ENCODE peak calls at places on chromosomes 11 and 22, in nine cellular contexts. One of them, this sample, is unnamed.

GRCh38 chr11:117610901-117611300 is 186.1 kb downstream of the DSCAML1 start:
- DNase-seq in NCI-H1436 treated with DMSO at 0.1 percent for 48 hours: no peak
- DNase-seq in immature natural killer cell: no peak
- DNase-seq in head of caudate nucleus: no peak
- DNase-seq in activated T-cell treated with anti-CD3 and anti-CD28 coated beads for 48 hours: no peak
- DNase-seq in stimulated activated CD8-positive, alpha-beta memory T cell treated with anti-CD3 and anti-CD28 coated beads, Interleukin-2, amount 100 ng/mL, for 48 hours: no peak
- DNase-seq in activated CD4-positive, CD25-positive, alpha-beta regulatory T cell: no peak
- DNase-seq in EH: peak
- DNase-seq in NCI-H2081: peak
- DNase-seq in this sample: no peak

GRCh38 chr11:635945-636510 is 1.0 kb upstream of the DRD4 start:
- DNase-seq in NCI-H1436 treated with DMSO at 0.1 percent for 48 hours: no peak
- DNase-seq in immature natural killer cell: no peak
- DNase-seq in head of caudate nucleus: no peak
- DNase-seq in activated T-cell treated with anti-CD3 and anti-CD28 coated beads for 48 hours: no peak
- DNase-seq in stimulated activated CD8-positive, alpha-beta memory T cell treated with anti-CD3 and anti-CD28 coated beads, Interleukin-2, amount 100 ng/mL, for 48 hours: no peak
- DNase-seq in activated CD4-positive, CD25-positive, alpha-beta regulatory T cell: no peak
- DNase-seq in EH: no peak
- DNase-seq in NCI-H2081: no peak
- DNase-seq in this sample: no peak

GRCh38 chr22:20591660-20592310 is 84.4 kb downstream of the MED15 start:
- DNase-seq in NCI-H1436 treated with DMSO at 0.1 percent for 48 hours: no peak
- DNase-seq in immature natural killer cell: no peak
- DNase-seq in head of caudate nucleus: no peak
- DNase-seq in activated T-cell treated with anti-CD3 and anti-CD28 coated beads for 48 hours: no peak
- DNase-seq in stimulated activated CD8-positive, alpha-beta memory T cell treated with anti-CD3 and anti-CD28 coated beads, Interleukin-2, amount 100 ng/mL, for 48 hours: no peak
- DNase-seq in activated CD4-positive, CD25-positive, alpha-beta regulatory T cell: no peak
- DNase-seq in EH: peak
- DNase-seq in NCI-H2081: no peak
- DNase-seq in this sample: no peak

GRCh38 chr11:123063396-123064267 is 1.7 kb upstream of the HSPA8 start:
- DNase-seq in NCI-H1436 treated with DMSO at 0.1 percent for 48 hours: no peak
- DNase-seq in immature natural killer cell: peak
- DNase-seq in head of caudate nucleus: peak
- DNase-seq in activated T-cell treated with anti-CD3 and anti-CD28 coated beads for 48 hours: no peak
- DNase-seq in stimulated activated CD8-positive, alpha-beta memory T cell treated with anti-CD3 and anti-CD28 coated beads, Interleukin-2, amount 100 ng/mL, for 48 hours: no peak
- DNase-seq in activated CD4-positive, CD25-positive, alpha-beta regulatory T cell: no peak
- DNase-seq in EH: peak
- DNase-seq in NCI-H2081: peak
- DNase-seq in this sample: no peak

GRCh38 chr11:14894657-14895598 is 2.9 kb upstream of the CYP2R1 start:
- DNase-seq in NCI-H1436 treated with DMSO at 0.1 percent for 48 hours: no peak
- DNase-seq in immature natural killer cell: no peak
- DNase-seq in head of caudate nucleus: no peak
- DNase-seq in activated T-cell treated with anti-CD3 and anti-CD28 coated beads for 48 hours: no peak
- DNase-seq in stimulated activated CD8-positive, alpha-beta memory T cell treated with anti-CD3 and anti-CD28 coated beads, Interleukin-2, amount 100 ng/mL, for 48 hours: no peak
- DNase-seq in activated CD4-positive, CD25-positive, alpha-beta regulatory T cell: no peak
- DNase-seq in EH: peak
- DNase-seq in NCI-H2081: no peak
- DNase-seq in this sample: no peak

GRCh38 chr22:43854151-43854785 is 8.0 kb downstream of the SULT4A1 start:
- DNase-seq in NCI-H1436 treated with DMSO at 0.1 percent for 48 hours: no peak
- DNase-seq in immature natural killer cell: no peak
- DNase-seq in head of caudate nucleus: no peak
- DNase-seq in activated T-cell treated with anti-CD3 and anti-CD28 coated beads for 48 hours: no peak
- DNase-seq in stimulated activated CD8-positive, alpha-beta memory T cell treated with anti-CD3 and anti-CD28 coated beads, Interleukin-2, amount 100 ng/mL, for 48 hours: no peak
- DNase-seq in activated CD4-positive, CD25-positive, alpha-beta regulatory T cell: no peak
- DNase-seq in EH: no peak
- DNase-seq in NCI-H2081: no peak
- DNase-seq in this sample: no peak

GRCh38 chr11:109026891-109027489 is 362.1 kb downstream of the DDX10 start:
- DNase-seq in NCI-H1436 treated with DMSO at 0.1 percent for 48 hours: no peak
- DNase-seq in immature natural killer cell: no peak
- DNase-seq in head of caudate nucleus: no peak
- DNase-seq in activated T-cell treated with anti-CD3 and anti-CD28 coated beads for 48 hours: no peak
- DNase-seq in stimulated activated CD8-positive, alpha-beta memory T cell treated with anti-CD3 and anti-CD28 coated beads, Interleukin-2, amount 100 ng/mL, for 48 hours: no peak
- DNase-seq in activated CD4-positive, CD25-positive, alpha-beta regulatory T cell: no peak
- DNase-seq in EH: peak
- DNase-seq in NCI-H2081: no peak
- DNase-seq in this sample: no peak

GRCh38 chr11:68337399-68337835 is 25.0 kb downstream of the LRP5 start:
- DNase-seq in NCI-H1436 treated with DMSO at 0.1 percent for 48 hours: no peak
- DNase-seq in immature natural killer cell: no peak
- DNase-seq in head of caudate nucleus: no peak
- DNase-seq in activated T-cell treated with anti-CD3 and anti-CD28 coated beads for 48 hours: no peak
- DNase-seq in stimulated activated CD8-positive, alpha-beta memory T cell treated with anti-CD3 and anti-CD28 coated beads, Interleukin-2, amount 100 ng/mL, for 48 hours: no peak
- DNase-seq in activated CD4-positive, CD25-positive, alpha-beta regulatory T cell: no peak
- DNase-seq in EH: no peak
- DNase-seq in NCI-H2081: no peak
- DNase-seq in this sample: no peak

GRCh38 chr11:26583550-26583949 is 11.5 kb upstream of the MUC15 start:
- DNase-seq in NCI-H1436 treated with DMSO at 0.1 percent for 48 hours: no peak
- DNase-seq in immature natural killer cell: no peak
- DNase-seq in head of caudate nucleus: no peak
- DNase-seq in activated T-cell treated with anti-CD3 and anti-CD28 coated beads for 48 hours: no peak
- DNase-seq in stimulated activated CD8-positive, alpha-beta memory T cell treated with anti-CD3 and anti-CD28 coated beads, Interleukin-2, amount 100 ng/mL, for 48 hours: no peak
- DNase-seq in activated CD4-positive, CD25-positive, alpha-beta regulatory T cell: no peak
- DNase-seq in EH: no peak
- DNase-seq in NCI-H2081: no peak
- DNase-seq in this sample: no peak

GRCh38 chr11:16806791-16807190 is 68.3 kb downstream of the C11orf58 start:
- DNase-seq in NCI-H1436 treated with DMSO at 0.1 percent for 48 hours: no peak
- DNase-seq in immature natural killer cell: no peak
- DNase-seq in head of caudate nucleus: no peak
- DNase-seq in activated T-cell treated with anti-CD3 and anti-CD28 coated beads for 48 hours: no peak
- DNase-seq in stimulated activated CD8-positive, alpha-beta memory T cell treated with anti-CD3 and anti-CD28 coated beads, Interleukin-2, amount 100 ng/mL, for 48 hours: no peak
- DNase-seq in activated CD4-positive, CD25-positive, alpha-beta regulatory T cell: no peak
- DNase-seq in EH: peak
- DNase-seq in NCI-H2081: no peak
- DNase-seq in this sample: no peak

GRCh38 chr11:126465573-126466287 is 110.2 kb downstream of the ST3GAL4 start:
- DNase-seq in NCI-H1436 treated with DMSO at 0.1 percent for 48 hours: peak
- DNase-seq in immature natural killer cell: peak
- DNase-seq in head of caudate nucleus: peak
- DNase-seq in activated T-cell treated with anti-CD3 and anti-CD28 coated beads for 48 hours: no peak
- DNase-seq in stimulated activated CD8-positive, alpha-beta memory T cell treated with anti-CD3 and anti-CD28 coated beads, Interleukin-2, amount 100 ng/mL, for 48 hours: no peak
- DNase-seq in activated CD4-positive, CD25-positive, alpha-beta regulatory T cell: no peak
- DNase-seq in EH: peak
- DNase-seq in NCI-H2081: peak
- DNase-seq in this sample: no peak

GRCh38 chr11:96085349-96085910 is 161.5 kb upstream of the MTMR2 start:
- DNase-seq in NCI-H1436 treated with DMSO at 0.1 percent for 48 hours: no peak
- DNase-seq in immature natural killer cell: no peak
- DNase-seq in head of caudate nucleus: no peak
- DNase-seq in activated T-cell treated with anti-CD3 and anti-CD28 coated beads for 48 hours: no peak
- DNase-seq in stimulated activated CD8-positive, alpha-beta memory T cell treated with anti-CD3 and anti-CD28 coated beads, Interleukin-2, amount 100 ng/mL, for 48 hours: no peak
- DNase-seq in activated CD4-positive, CD25-positive, alpha-beta regulatory T cell: no peak
- DNase-seq in EH: no peak
- DNase-seq in NCI-H2081: no peak
- DNase-seq in this sample: no peak

GRCh38 chr22:48919187-48919590 is 908.5 kb downstream of the BRD1 start:
- DNase-seq in NCI-H1436 treated with DMSO at 0.1 percent for 48 hours: peak
- DNase-seq in immature natural killer cell: no peak
- DNase-seq in head of caudate nucleus: peak
- DNase-seq in activated T-cell treated with anti-CD3 and anti-CD28 coated beads for 48 hours: no peak
- DNase-seq in stimulated activated CD8-positive, alpha-beta memory T cell treated with anti-CD3 and anti-CD28 coated beads, Interleukin-2, amount 100 ng/mL, for 48 hours: no peak
- DNase-seq in activated CD4-positive, CD25-positive, alpha-beta regulatory T cell: no peak
- DNase-seq in EH: no peak
- DNase-seq in NCI-H2081: peak
- DNase-seq in this sample: no peak

GRCh38 chr11:47143322-47143721 is 33.4 kb downstream of the ARFGAP2 start:
- DNase-seq in NCI-H1436 treated with DMSO at 0.1 percent for 48 hours: no peak
- DNase-seq in immature natural killer cell: no peak
- DNase-seq in head of caudate nucleus: no peak
- DNase-seq in activated T-cell treated with anti-CD3 and anti-CD28 coated beads for 48 hours: no peak
- DNase-seq in stimulated activated CD8-positive, alpha-beta memory T cell treated with anti-CD3 and anti-CD28 coated beads, Interleukin-2, amount 100 ng/mL, for 48 hours: no peak
- DNase-seq in activated CD4-positive, CD25-positive, alpha-beta regulatory T cell: no peak
- DNase-seq in EH: peak
- DNase-seq in NCI-H2081: peak
- DNase-seq in this sample: no peak

GRCh38 chr11:1460396-1460795 is 26.2 kb downstream of the MOB2 start:
- DNase-seq in NCI-H1436 treated with DMSO at 0.1 percent for 48 hours: no peak
- DNase-seq in immature natural killer cell: no peak
- DNase-seq in head of caudate nucleus: peak
- DNase-seq in activated T-cell treated with anti-CD3 and anti-CD28 coated beads for 48 hours: no peak
- DNase-seq in stimulated activated CD8-positive, alpha-beta memory T cell treated with anti-CD3 and anti-CD28 coated beads, Interleukin-2, amount 100 ng/mL, for 48 hours: no peak
- DNase-seq in activated CD4-positive, CD25-positive, alpha-beta regulatory T cell: no peak
- DNase-seq in EH: peak
- DNase-seq in NCI-H2081: no peak
- DNase-seq in this sample: no peak